ENCODE peak calls at places on chromosomes 6 and 20, in four cellular contexts. F is cardiac fibroblast; J is sigmoid colon; I is CD4-positive, alpha-beta memory T cell. P is an unnamed sample.

GRCh38 chr6:5763407-5763806 is 243.3 kb downstream of the NRN1 start:
- DNase-seq in F (no peak), J (no peak), I (no peak), P (peak)

GRCh38 chr6:41191569-41191968 is 9.4 kb downstream of the TREML2 start:
- DNase-seq in F (peak), J (no peak), I (peak), P (peak)

GRCh38 chr6:25781134-25781533 is 26.6 kb downstream of the SLC17A4 start:
- DNase-seq in F (no peak), J (no peak), I (no peak), P (no peak)

GRCh38 chr6:132130530-132131298 is 179.5 kb upstream of the CCN2 start:
- DNase-seq in F (peak), J (peak), I (no peak), P (no peak)

GRCh38 chr6:148967546-148967945 is 220.7 kb downstream of the UST start:
- DNase-seq in F (no peak), J (no peak), I (no peak), P (no peak)

GRCh38 chr20:38226553-38226952 is 34.0 kb downstream of the KIAA1755 start:
- DNase-seq in F (no peak), J (no peak), I (no peak), P (no peak)

GRCh38 chr20:19966840-19967239 is 50.3 kb upstream of the NAA20 start:
- DNase-seq in F (no peak), J (no peak), I (no peak), P (no peak)

GRCh38 chr6:652865-653264 is 4.0 kb downstream of the HUS1B start:
- DNase-seq in F (no peak), J (no peak), I (no peak), P (no peak)

GRCh38 chr6:134449781-134450180 is 131.9 kb upstream of the SGK1 start:
- DNase-seq in F (no peak), J (no peak), I (no peak), P (no peak)

GRCh38 chr6:15017251-15017650 is 228.6 kb upstream of the JARID2 start:
- DNase-seq in F (no peak), J (no peak), I (no peak), P (peak)

GRCh38 chr6:35596448-35597442 is 84.0 kb upstream of the TULP1 start:
- DNase-seq in F (peak), J (no peak), I (no peak), P (peak)

GRCh38 chr20:63969851-63970713 is at the start of gene ZNF512B:
- DNase-seq in F (peak), J (peak), I (peak), P (peak)

GRCh38 chr6:3748208-3748701 is 3.3 kb downstream of the PXDC1 start:
- DNase-seq in F (peak), J (no peak), I (no peak), P (peak)

GRCh38 chr20:24650091-24650490 is 180.7 kb downstream of the SYNDIG1 start:
- DNase-seq in F (peak), J (peak), I (no peak), P (peak)

GRCh38 chr6:79672631-79673065 is 41.5 kb downstream of the SH3BGRL2 start:
- DNase-seq in F (peak), J (no peak), I (no peak), P (peak)

GRCh38 chr20:48723308-48724264 is 104.2 kb downstream of the PREX1 start:
- DNase-seq in F (peak), J (peak), I (no peak), P (peak)

GRCh38 chr6:67717281-67717680 is 917.8 kb upstream of the ADGRB3 start:
- DNase-seq in F (peak), J (no peak), I (no peak), P (peak)

GRCh38 chr20:10653593-10654288 is 20.1 kb downstream of the JAG1 start:
- DNase-seq in F (peak), J (peak), I (no peak), P (no peak)

GRCh38 chr20:61434361-61434781 is 182.3 kb downstream of the CDH4 start:
- DNase-seq in F (no peak), J (no peak), I (no peak), P (no peak)

GRCh38 chr6:139008117-139008516 is 20.1 kb upstream of the REPS1 start:
- DNase-seq in F (no peak), J (no peak), I (no peak), P (no peak)

GRCh38 chr6:133396630-133397335 is 155.6 kb downstream of the EYA4 start:
- DNase-seq in F (peak), J (no peak), I (no peak), P (peak)

GRCh38 chr6:140809694-140810101 is 1323.0 kb upstream of the GJE1 start:
- DNase-seq in F (peak), J (no peak), I (no peak), P (no peak)

GRCh38 chr20:401682-402495 is 6.2 kb upstream of the RBCK1 start:
- DNase-seq in F (peak), J (no peak), I (no peak), P (peak)

GRCh38 chr6:100617633-100618348 is 153.1 kb upstream of the SIM1 start:
- DNase-seq in F (no peak), J (no peak), I (no peak), P (peak)

P was measured in adipocyte.